ENCODE peak calls at places on chromosomes 1 and 21, in four cellular contexts. A is ELR, W is fibroblast of pulmonary artery, X is hippocampal formation. Q is an unnamed sample.

GRCh38 chr21:21973806-21974205 is 975.6 kb downstream of the NCAM2 start:
- DNase-seq in A (peak; percentile 56), W (no peak), X (no peak), Q (no peak)

GRCh38 chr1:241499910-241500309 is 19.6 kb downstream of the FH start:
- DNase-seq in A (peak; percentile 65), W (peak; percentile 71), X (peak; percentile 36), Q (peak; percentile 80)

GRCh38 chr1:11825131-11825530 is 19.1 kb downstream of the CLCN6 start:
- DNase-seq in A (peak; percentile 29), W (no peak), X (no peak), Q (no peak)

GRCh38 chr1:206708058-206708457 is 23.4 kb downstream of the MAPKAPK2 start:
- DNase-seq in A (no peak), W (no peak), X (no peak), Q (no peak)

GRCh38 chr21:29091032-29091431 is 17.6 kb upstream of the CCT8 start:
- DNase-seq in A (peak; percentile 92), W (peak; percentile 79), X (no peak), Q (peak; percentile 19)

GRCh38 chr1:177444997-177445746 is 274.4 kb downstream of the BRINP2 start:
- DNase-seq in A (no peak), W (no peak), X (no peak), Q (no peak)

GRCh38 chr21:29302340-29302991 is 3.7 kb downstream of the BACH1 start:
- DNase-seq in A (peak; percentile 34), W (no peak), X (no peak), Q (no peak)

GRCh38 chr1:163912491-163912890 is 590.7 kb downstream of the NUF2 start:
- DNase-seq in A (no peak), W (no peak), X (no peak), Q (no peak)

GRCh38 chr1:53685272-53686051 is 53.5 kb downstream of the GLIS1 start:
- DNase-seq in A (no peak), W (peak; percentile 10), X (no peak), Q (no peak)

GRCh38 chr1:43207229-43207853 is 35.2 kb downstream of the CFAP57 start:
- DNase-seq in A (peak; percentile 97), W (peak; percentile 82), X (no peak), Q (peak; percentile 92)

GRCh38 chr1:41368801-41369200 is 7.6 kb downstream of the FOXO6 start:
- DNase-seq in A (no peak), W (no peak), X (no peak), Q (no peak)

GRCh38 chr1:153939476-153939875 is 7.0 kb downstream of the DENND4B start:
- DNase-seq in A (no peak), W (no peak), X (no peak), Q (no peak)

Q was measured in lung microvascular endothelial cell.